ENCODE peak calls at places on chromosomes 3 and 15, in seven cellular contexts. T is fibroblast of lung; F is heart right ventricle; H is upper lobe of right lung; U is tibial nerve; Y is CD8-positive, alpha-beta T cell; E is left lung. I is an unnamed sample. For H3K4me1 and H3K36me3, the result is how much of the 10 kb centered on the place peaks cover.

GRCh38 chr3:111735271-111735758 is 123.8 kb upstream of the PHLDB2 start:
- DNase-seq in U (no peak), H (no peak), F (no peak), E (no peak), Y (no peak), T (peak), I (no peak)

GRCh38 chr3:50245831-50246516 is 10.0 kb downstream of the GNAI2 start:
- DNase-seq in H (peak), F (peak), U (peak), Y (peak), E (peak), T (peak), I (peak)

GRCh38 chr3:124529826-124530571 is 200.3 kb upstream of the UMPS start:
- DNase-seq in T (peak), F (no peak), H (no peak), U (no peak), Y (no peak), E (no peak), I (no peak)

GRCh38 chr3:87436781-87437543 is 160.6 kb upstream of the POU1F1 start:
- DNase-seq in U (no peak), H (no peak), E (no peak), Y (no peak), F (no peak), T (peak), I (no peak)

GRCh38 chr3:181252626-181253025 is 263.1 kb upstream of the DNAJC19 start:
- DNase-seq in Y (no peak), F (no peak), H (no peak), U (no peak), E (no peak), T (no peak), I (no peak)

GRCh38 chr3:170999737-171000242 is 26.7 kb downstream of the SLC2A2 start:
- DNase-seq in E (no peak), T (peak), H (no peak), Y (no peak), F (no peak), U (no peak), I (peak)

GRCh38 chr15:66089049-66089448 is 164.5 kb downstream of the MEGF11 start:
- DNase-seq in E (no peak), Y (no peak), F (peak), T (no peak), H (peak), U (no peak), I (no peak)

GRCh38 chr3:56970401-56971002 is 90.0 kb upstream of the SPATA12 start:
- DNase-seq in T (peak), E (no peak), U (no peak), Y (no peak), F (no peak), H (no peak), I (no peak)

GRCh38 chr15:88476635-88477038 is 9.1 kb downstream of the MRPS11 start:
- DNase-seq in F (no peak), E (no peak), T (peak), U (no peak), H (no peak), Y (no peak), I (no peak)

GRCh38 chr15:88918738-88919137 is 5.6 kb upstream of the MFGE8 start:
- DNase-seq in F (peak), U (no peak), T (peak), E (peak), H (no peak), Y (no peak), I (no peak)

GRCh38 chr3:155428558-155428957 is 135.1 kb upstream of the STRIT1 start:
- DNase-seq in U (no peak), F (no peak), T (peak), H (no peak), E (no peak), Y (no peak), I (no peak)

GRCh38 chr3:123085293-123085949 is 18.6 kb downstream of the PDIA5 start:
- DNase-seq in Y (no peak), T (no peak), E (no peak), H (no peak), F (no peak), U (no peak), I (no peak)

GRCh38 chr15:83285979-83286553 is 1.6 kb upstream of the BNC1 start:
- DNase-seq in Y (no peak), E (no peak), H (no peak), U (no peak), F (no peak), T (peak), I (no peak)

GRCh38 chr15:101488300-101489164 is 975 bp downstream of the PCSK6 start:
- DNase-seq in E (no peak), H (no peak), U (no peak), T (no peak), Y (no peak), F (no peak), I (no peak)

GRCh38 chr15:78536134-78536533 is 4.1 kb upstream of the PSMA4 start:
- DNase-seq in Y (no peak), U (no peak), F (no peak), E (no peak), T (peak), H (no peak), I (no peak)

GRCh38 chr15:40984963-40985362 is 31.7 kb downstream of the CHAC1 start:
- DNase-seq in H (no peak), F (no peak), T (peak), U (no peak), Y (no peak), E (no peak), I (no peak)

GRCh38 chr3:126446791-126447190 is 28.9 kb downstream of the ZXDC start:
- DNase-seq in F (no peak), E (no peak), H (peak), Y (no peak), T (no peak), U (no peak), I (no peak)

DNA sequence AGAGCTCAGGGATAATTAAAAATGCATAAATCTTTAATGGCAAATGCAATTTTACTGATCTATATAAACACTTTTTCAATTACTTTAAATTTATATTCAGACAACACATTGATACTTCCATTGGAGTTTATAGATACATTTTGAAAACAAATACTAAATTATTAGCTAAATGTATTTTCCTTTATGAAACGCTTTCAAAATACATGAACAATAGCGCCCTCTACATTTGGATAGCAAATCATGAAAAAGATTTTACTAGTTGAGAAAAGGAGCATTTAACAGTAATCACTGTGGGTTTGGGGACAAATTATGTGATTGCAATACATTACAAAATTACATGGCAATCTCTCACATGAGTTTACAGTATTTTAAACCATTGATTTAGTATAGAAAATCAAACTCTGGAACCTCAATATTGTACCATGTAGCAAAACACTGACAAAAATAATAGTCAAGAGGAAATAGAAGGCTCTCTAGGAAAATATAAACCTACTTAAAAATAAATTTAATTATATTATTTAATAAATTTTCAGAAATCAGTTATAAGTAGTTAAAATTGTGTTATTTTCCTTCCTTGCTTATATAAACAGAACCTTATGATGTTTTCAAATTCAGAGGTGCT is 207.9 kb downstream of the ZIC1 start:
- DNase-seq in T (peak), F (no peak), E (no peak), U (no peak), Y (no peak), H (no peak), I (no peak)
- TF ChIP-seq CTCF in T (peak), F (peak), E (no peak), U (peak), Y (no peak), H (peak), I (no peak)

DNA sequence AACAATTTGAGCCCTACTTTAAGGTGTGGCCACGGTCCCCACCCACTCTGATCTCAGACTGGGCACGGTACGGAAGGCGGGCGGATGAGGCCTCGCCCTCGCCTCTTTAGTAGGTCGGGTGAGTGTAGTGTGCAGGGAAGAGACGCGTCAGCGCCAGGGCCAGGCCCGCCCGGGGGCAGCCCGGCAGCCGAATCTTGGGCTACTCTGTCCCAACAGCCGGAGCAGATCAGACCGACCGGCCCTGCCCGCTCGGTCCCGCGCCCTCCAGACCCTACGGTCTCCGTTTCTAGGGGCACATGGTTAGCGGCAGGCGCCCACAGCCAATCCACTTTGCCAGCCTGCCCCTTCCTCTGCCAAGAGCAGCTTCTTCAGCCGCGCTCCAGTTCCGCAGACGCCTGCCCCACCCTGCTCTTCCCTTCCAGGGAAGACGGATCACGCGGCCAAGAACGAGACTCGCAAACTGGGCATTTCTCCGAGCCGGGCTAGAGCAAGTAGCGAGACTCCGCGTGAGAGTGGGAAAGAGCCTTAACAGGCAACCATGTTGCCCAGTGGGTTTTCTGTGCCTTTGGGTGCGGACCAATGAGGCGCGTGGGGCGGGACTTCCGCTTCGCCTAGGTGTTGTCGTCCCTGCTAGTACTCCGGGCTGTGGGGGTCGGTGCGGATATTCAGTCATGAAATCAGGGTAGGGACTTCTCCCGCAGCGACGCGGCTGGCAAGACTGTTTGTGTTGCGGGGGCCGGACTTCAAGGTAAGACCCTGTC is at the start of gene RNF13:
- DNase-seq in F (peak), E (peak), T (peak), Y (peak), U (peak), H (peak), I (peak)
- H3K4me1 ChIP-seq in F (under half), E (half or more), T (under half), Y (under half), U (under half), H (under half), I (under half)

GRCh38 chr3:30691249-30691880 is 85.0 kb downstream of the TGFBR2 start:
- DNase-seq in U (no peak), Y (no peak), E (no peak), H (no peak), F (no peak), T (no peak), I (no peak)
- H3K36me3 ChIP-seq in U (under half), Y (half or more), E (half or more), H (half or more), F (half or more), T (under half), I (under half)

GRCh38 chr3:62873672-62874397 is 1.4 kb downstream of the CADPS start:
- DNase-seq in H (no peak), Y (no peak), T (peak), F (peak), E (peak), U (no peak), I (peak)
- TF ChIP-seq CTCF in H (no peak), Y (no peak), T (no peak), F (no peak), E (no peak), U (no peak), I (no peak)

GRCh38 chr15:57496946-57497944 is 94.5 kb upstream of the MYZAP start:
- DNase-seq in E (no peak), U (no peak), Y (no peak), F (no peak), H (no peak), T (peak), I (peak)
- H3K4me1 ChIP-seq in E (under half), U (under half), Y (under half), F (half or more), H (under half), T (under half), I (half or more)

DNA sequence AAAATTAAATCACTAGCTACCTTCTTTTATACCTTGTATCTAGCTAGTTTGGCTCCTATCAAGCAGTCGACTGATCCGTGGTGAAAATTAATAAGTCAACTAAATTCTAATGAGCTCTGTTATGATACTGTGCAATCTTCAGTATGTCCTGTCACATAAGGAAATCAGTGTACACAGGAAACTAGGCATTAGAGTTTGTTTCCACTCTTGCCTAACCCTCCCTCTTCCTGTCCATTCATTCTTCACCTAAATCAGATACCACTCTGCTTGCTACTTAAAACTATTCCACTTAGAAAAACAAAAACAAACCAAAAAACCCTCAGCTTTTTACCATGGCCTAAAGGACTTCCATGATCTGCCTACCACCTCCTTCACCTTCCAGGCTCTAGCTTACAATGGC is 8.0 kb downstream of the RFC4 start:
- DNase-seq in E (no peak), U (no peak), T (no peak), Y (no peak), H (no peak), F (no peak), I (no peak)
- H3K36me3 ChIP-seq in E (half or more), U (under half), T (under half), Y (under half), H (under half), F (half or more), I (under half)

GRCh38 chr3:32780735-32781210 is 37.0 kb upstream of the TRIM71 start:
- DNase-seq in H (peak), Y (no peak), T (peak), E (peak), F (peak), U (no peak), I (peak)
- TF ChIP-seq CTCF in H (peak), Y (no peak), T (no peak), E (no peak), F (no peak), U (no peak), I (no peak)

DNA sequence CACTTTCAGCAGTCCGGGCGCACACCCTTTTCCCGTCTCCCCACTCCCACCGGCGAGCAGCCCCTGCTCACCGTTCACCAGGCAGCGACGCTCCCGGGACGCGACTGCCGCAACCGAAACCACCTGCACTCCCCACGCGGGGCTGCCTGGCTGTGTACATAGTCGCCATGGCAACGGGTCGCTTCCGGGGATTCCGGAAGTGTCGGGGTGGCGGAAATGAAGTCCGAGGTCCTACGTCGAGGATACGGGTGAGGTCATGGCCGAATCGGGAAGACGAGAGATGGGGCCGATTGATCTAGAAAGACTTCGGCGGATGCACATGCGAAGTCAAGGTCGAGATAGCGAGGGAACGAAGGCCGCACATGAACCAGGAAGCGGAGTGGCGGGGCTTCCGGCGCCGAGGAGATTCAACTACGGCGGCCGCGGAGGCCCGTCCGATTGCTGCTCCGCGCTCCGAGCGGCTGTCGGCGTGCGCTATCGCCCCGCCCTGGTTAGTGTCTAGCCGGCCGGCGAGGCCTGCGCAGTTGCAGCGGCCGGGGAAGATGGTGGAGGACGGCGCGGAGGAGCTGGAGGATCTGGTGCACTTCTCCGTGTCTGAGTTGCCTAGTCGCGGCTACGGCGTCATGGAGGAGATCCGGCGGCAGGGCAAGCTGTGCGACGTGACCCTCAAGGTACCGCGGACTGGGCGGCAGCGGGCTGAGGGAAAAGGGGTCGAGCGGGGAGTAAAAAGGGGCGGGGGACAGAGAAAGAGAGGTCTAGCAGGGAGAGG is at the start of the genes KIF9 and KLHL18:
- DNase-seq in E (peak), T (peak), Y (peak), H (peak), U (peak), F (peak), I (peak)
- H3K4me1 ChIP-seq in E (half or more), T (under half), Y (under half), H (under half), U (under half), F (half or more), I (under half)